ENCODE peak calls at places on chromosomes 7 and 10, in six cellular contexts. Y, O, I, E, R and F are unnamed samples.

GRCh38 chr7:23470290-23471089 is at the start of gene IGF2BP3:
- DNase-seq in Y (peak), O (peak), I (peak), E (peak), R (peak), F (peak)

GRCh38 chr7:16851829-16852228 is 30.0 kb downstream of the AGR3 start:
- DNase-seq in Y (peak), O (no peak), I (no peak), E (no peak), R (no peak), F (no peak)

GRCh38 chr7:142263598-142264380 is 5.9 kb upstream of the PRSS58 start:
- DNase-seq in Y (no peak), O (no peak), I (no peak), E (no peak), R (no peak), F (no peak)

GRCh38 chr7:151796091-151796870 is 80.6 kb downstream of the PRKAG2 start:
- DNase-seq in Y (no peak), O (no peak), I (no peak), E (no peak), R (no peak), F (peak)

GRCh38 chr10:33388325-33388724 is 53.9 kb upstream of the NRP1 start:
- DNase-seq in Y (no peak), O (no peak), I (no peak), E (no peak), R (no peak), F (no peak)

GRCh38 chr10:33655165-33655815 is 320.8 kb upstream of the NRP1 start:
- DNase-seq in Y (no peak), O (no peak), I (no peak), E (no peak), R (no peak), F (no peak)

GRCh38 chr10:79092292-79092896 is 23.6 kb downstream of the ZMIZ1 start:
- DNase-seq in Y (peak), O (no peak), I (no peak), E (no peak), R (no peak), F (no peak)

GRCh38 chr10:112298581-112298980 is 15.4 kb downstream of the TECTB start:
- DNase-seq in Y (no peak), O (no peak), I (no peak), E (no peak), R (no peak), F (no peak)

GRCh38 chr7:47604496-47604890 is 22.6 kb upstream of the TNS3 start:
- DNase-seq in Y (no peak), O (no peak), I (no peak), E (peak), R (no peak), F (no peak)

GRCh38 chr10:15742102-15742501 is 22.4 kb upstream of the ITGA8 start:
- DNase-seq in Y (no peak), O (no peak), I (no peak), E (no peak), R (no peak), F (no peak)

GRCh38 chr7:94008537-94008936 is 4.4 kb upstream of the BET1 start:
- DNase-seq in Y (no peak), O (no peak), I (no peak), E (peak), R (no peak), F (peak)

GRCh38 chr7:139602143-139602722 is 78.7 kb downstream of the CLEC2L start:
- DNase-seq in Y (peak), O (peak), I (no peak), E (peak), R (no peak), F (peak)

GRCh38 chr7:10022957-10023356 is 950.7 kb upstream of the PHF14 start:
- DNase-seq in Y (peak), O (peak), I (peak), E (peak), R (no peak), F (no peak)

GRCh38 chr10:22022257-22023051 is 18.9 kb upstream of the DNAJC1 start:
- DNase-seq in Y (no peak), O (no peak), I (no peak), E (peak), R (no peak), F (no peak)

GRCh38 chr10:46037107-46037900 is 6.9 kb upstream of the NCOA4 start:
- DNase-seq in Y (no peak), O (no peak), I (no peak), E (no peak), R (no peak), F (no peak)

GRCh38 chr10:9825491-9826018 is 1192.1 kb upstream of the CELF2 start:
- DNase-seq in Y (peak), O (no peak), I (no peak), E (no peak), R (no peak), F (peak)

GRCh38 chr10:25564351-25564750 is 369.7 kb upstream of the MYO3A start:
- DNase-seq in Y (no peak), O (no peak), I (no peak), E (no peak), R (no peak), F (no peak)

GRCh38 chr10:33986515-33986914 is 652.0 kb upstream of the NRP1 start:
- DNase-seq in Y (no peak), O (no peak), I (no peak), E (no peak), R (no peak), F (no peak)

GRCh38 chr7:74203157-74203556 is 6.6 kb upstream of the LAT2 start:
- DNase-seq in Y (peak), O (peak), I (peak), E (peak), R (no peak), F (peak)

GRCh38 chr7:82339958-82340357 is 103.6 kb downstream of the CACNA2D1 start:
- DNase-seq in Y (no peak), O (no peak), I (no peak), E (no peak), R (no peak), F (no peak)

GRCh38 chr10:21985541-21985940 is 18.0 kb downstream of the DNAJC1 start:
- DNase-seq in Y (no peak), O (no peak), I (no peak), E (no peak), R (no peak), F (peak)

GRCh38 chr10:79948976-79949722 is at the start of gene SFTPD:
- DNase-seq in Y (peak), O (no peak), I (peak), E (no peak), R (no peak), F (no peak)

GRCh38 chr10:34978080-34978479 is 112.1 kb downstream of the CUL2 start:
- DNase-seq in Y (peak), O (no peak), I (no peak), E (no peak), R (no peak), F (no peak)

GRCh38 chr10:33498354-33498753 is 163.9 kb upstream of the NRP1 start:
- DNase-seq in Y (peak), O (no peak), I (no peak), E (no peak), R (no peak), F (no peak)

GRCh38 chr10:103445767-103446567 is 6.2 kb downstream of the CALHM2 start:
- DNase-seq in Y (no peak), O (no peak), I (no peak), E (peak), R (no peak), F (peak)

GRCh38 chr7:151060416-151061234 is 1.2 kb downstream of the SLC4A2 start:
- DNase-seq in Y (peak), O (peak), I (no peak), E (peak), R (no peak), F (no peak)

GRCh38 chr7:43308913-43309789 is 196.7 kb downstream of the HECW1 start:
- DNase-seq in Y (no peak), O (no peak), I (no peak), E (no peak), R (no peak), F (no peak)

GRCh38 chr7:38309555-38309954 is 36.1 kb upstream of the TARP start:
- DNase-seq in Y (no peak), O (no peak), I (no peak), E (no peak), R (no peak), F (no peak)

GRCh38 chr7:135074096-135074495 is 73.8 kb upstream of the TMEM140 start:
- DNase-seq in Y (no peak), O (no peak), I (no peak), E (no peak), R (no peak), F (no peak)

GRCh38 chr10:123573236-123574147 is 92.7 kb upstream of the GPR26 start:
- DNase-seq in Y (peak), O (peak), I (peak), E (no peak), R (peak), F (no peak)

GRCh38 chr7:136640977-136641376 is 227.5 kb upstream of the CHRM2 start:
- DNase-seq in Y (peak), O (no peak), I (no peak), E (no peak), R (no peak), F (no peak)

GRCh38 chr7:151519765-151520418 is at the start of gene RHEB:
- DNase-seq in Y (peak), O (peak), I (peak), E (peak), R (peak), F (peak)

GRCh38 chr7:27225005-27225934 is 17.3 kb upstream of the EVX1 start:
- DNase-seq in Y (no peak), O (peak), I (peak), E (no peak), R (peak), F (no peak)

GRCh38 chr10:96565774-96566173 is 21.0 kb downstream of the TM9SF3 start:
- DNase-seq in Y (no peak), O (no peak), I (no peak), E (peak), R (no peak), F (peak)

GRCh38 chr10:32077896-32078295 is 21.7 kb upstream of the KIF5B start:
- DNase-seq in Y (peak), O (no peak), I (no peak), E (peak), R (no peak), F (peak)

GRCh38 chr10:104331208-104331838 is 6.9 kb downstream of the ITPRIP start:
- DNase-seq in Y (peak), O (no peak), I (peak), E (peak), R (no peak), F (peak)

GRCh38 chr10:14592566-14592965 is 182.1 kb downstream of the FAM107B start:
- DNase-seq in Y (no peak), O (no peak), I (peak), E (no peak), R (no peak), F (no peak)

GRCh38 chr7:5769571-5769970 is 11.9 kb downstream of the RNF216 start:
- DNase-seq in Y (no peak), O (no peak), I (no peak), E (no peak), R (no peak), F (no peak)

DNA sequence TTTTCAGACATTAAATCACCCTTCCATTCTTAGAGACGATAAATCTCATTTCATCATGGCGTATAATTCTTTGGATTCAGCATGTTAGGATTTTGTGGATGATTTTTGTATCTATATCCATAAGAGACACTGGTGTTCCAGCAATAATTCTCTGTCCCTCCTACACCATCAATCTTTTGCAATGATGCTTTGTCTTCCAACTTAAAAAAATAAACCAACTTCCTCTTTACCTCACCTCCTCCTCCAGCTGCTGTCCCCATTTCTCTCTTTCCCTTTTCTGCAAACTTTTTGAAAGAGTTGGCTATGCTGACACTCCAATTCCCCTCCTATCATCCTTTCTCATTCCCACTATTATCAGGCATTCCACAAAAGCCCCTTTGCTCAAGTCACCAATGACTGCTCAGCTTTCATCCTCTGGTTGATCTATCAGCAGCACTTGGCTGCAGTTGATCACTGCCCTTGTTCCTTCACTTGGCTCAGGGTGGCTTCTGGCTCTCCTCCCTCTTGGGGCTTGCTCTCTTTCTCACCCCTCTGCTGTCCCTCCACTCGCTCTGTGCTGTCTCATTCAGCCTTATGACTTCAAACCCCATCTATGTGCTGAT is 130.0 kb downstream of the ARHGAP22 start:
- DNase-seq in Y (no peak), O (no peak), I (no peak), E (no peak), R (peak), F (no peak)
- H2BK15ac ChIP-seq in Y (no peak), O (no peak), I (no peak), E (no peak), R (no peak), F (no peak)

GRCh38 chr7:113366122-113366521 is 247.8 kb upstream of the SMIM30 start:
- DNase-seq in Y (peak), O (no peak), I (no peak), E (no peak), R (no peak), F (no peak)
- H2BK15ac ChIP-seq in Y (no peak), O (no peak), I (no peak), E (no peak), R (no peak), F (no peak)

DNA sequence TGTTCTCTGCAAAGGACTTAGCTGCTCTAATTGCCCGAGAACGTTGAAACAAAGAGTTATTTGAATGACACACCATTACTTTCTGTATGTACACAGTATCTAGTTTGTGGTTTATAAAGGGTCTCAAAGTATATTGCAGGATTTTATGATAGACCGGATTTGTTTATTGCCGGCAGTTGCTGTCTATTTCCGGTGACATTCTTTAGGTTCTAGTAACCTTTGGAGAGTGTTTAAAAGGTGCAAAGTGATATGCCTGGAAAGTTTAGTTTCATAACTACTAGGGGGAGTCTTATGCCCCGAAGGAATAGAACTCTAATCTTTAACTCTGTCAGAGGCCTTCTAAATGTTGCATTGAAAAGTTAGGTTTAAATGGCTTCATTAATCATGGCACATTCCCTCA is 63.8 kb downstream of the PAPSS2 start:
- DNase-seq in Y (no peak), O (no peak), I (no peak), E (no peak), R (no peak), F (peak)
- H2BK15ac ChIP-seq in Y (no peak), O (no peak), I (no peak), E (no peak), R (no peak), F (no peak)

GRCh38 chr7:97565665-97566064 is 166.2 kb upstream of the TAC1 start:
- DNase-seq in Y (no peak), O (no peak), I (no peak), E (no peak), R (no peak), F (no peak)
- H2BK15ac ChIP-seq in Y (no peak), O (no peak), I (no peak), E (no peak), R (no peak), F (no peak)